ENCODE peak calls at places on chromosomes 12 and 14, in ten cellular contexts. W is ovary; Q is dorsolateral prefrontal cortex; D is CD4-positive, alpha-beta memory T cell; J is cardiac muscle cell; T is effector memory CD4-positive, alpha-beta T cell; A is foreskin fibroblast; E is CD8-positive, alpha-beta T cell; P is lower lobe of right lung; G is AG10803. I is an unnamed sample.

GRCh38 chr12:34604631-34605509 is 582.6 kb downstream of the ALG10 start:
- DNase-seq in W (no peak), Q (peak), D (no peak), J (no peak), T (no peak), A (no peak), E (no peak), P (peak), G (no peak), I (peak)

GRCh38 chr14:24692382-24693352 is 58.7 kb upstream of the GZMB start:
- DNase-seq in W (no peak), Q (no peak), D (peak), J (no peak), T (peak), A (no peak), E (peak), P (no peak), G (no peak), I (no peak)

GRCh38 chr12:105706321-105706972 is 376.0 kb downstream of the C12orf75 start:
- DNase-seq in W (peak), Q (peak), D (no peak), J (no peak), T (no peak), A (peak), E (no peak), P (no peak), G (peak), I (no peak)

GRCh38 chr14:49959822-49960408 is 67.0 kb downstream of the ARF6 start:
- DNase-seq in W (no peak), Q (no peak), D (peak), J (no peak), T (no peak), A (no peak), E (no peak), P (no peak), G (no peak), I (no peak)

GRCh38 chr14:58315606-58316005 is 17.3 kb downstream of the ARID4A start:
- DNase-seq in W (no peak), Q (no peak), D (no peak), J (no peak), T (no peak), A (no peak), E (no peak), P (no peak), G (peak), I (no peak)

GRCh38 chr14:100386121-100386520 is 63.0 kb downstream of the SLC25A47 start:
- DNase-seq in W (no peak), Q (no peak), D (no peak), J (no peak), T (no peak), A (no peak), E (no peak), P (no peak), G (no peak), I (no peak)

GRCh38 chr12:110704750-110705149 is 15.8 kb upstream of the HVCN1 start:
- DNase-seq in W (no peak), Q (no peak), D (no peak), J (no peak), T (no peak), A (no peak), E (no peak), P (no peak), G (no peak), I (no peak)

GRCh38 chr14:95943699-95944098 is 67.1 kb downstream of the TUNAR start:
- DNase-seq in W (no peak), Q (peak), D (no peak), J (no peak), T (no peak), A (no peak), E (no peak), P (no peak), G (no peak), I (no peak)

GRCh38 chr12:111085100-111085499 is 164.7 kb upstream of the MYL2 start:
- DNase-seq in W (no peak), Q (no peak), D (no peak), J (no peak), T (no peak), A (no peak), E (no peak), P (no peak), G (no peak), I (no peak)

GRCh38 chr14:34722723-34723545 is 8.5 kb upstream of the CFL2 start:
- DNase-seq in W (peak), Q (no peak), D (no peak), J (peak), T (peak), A (peak), E (peak), P (no peak), G (peak), I (no peak)

GRCh38 chr12:77488041-77488620 is 342.6 kb upstream of the NAV3 start:
- DNase-seq in W (no peak), Q (no peak), D (no peak), J (no peak), T (no peak), A (peak), E (no peak), P (no peak), G (peak), I (no peak)

GRCh38 chr12:123602651-123603195 is 824 bp downstream of the DDX55 start:
- DNase-seq in W (no peak), Q (no peak), D (no peak), J (no peak), T (no peak), A (no peak), E (no peak), P (no peak), G (peak), I (no peak)

GRCh38 chr12:40015360-40015759 is 90.5 kb downstream of the SLC2A13 start:
- DNase-seq in W (no peak), Q (no peak), D (no peak), J (no peak), T (no peak), A (no peak), E (no peak), P (no peak), G (no peak), I (no peak)

GRCh38 chr12:85693093-85693665 is 143.0 kb downstream of the RASSF9 start:
- DNase-seq in W (no peak), Q (no peak), D (no peak), J (no peak), T (no peak), A (no peak), E (no peak), P (no peak), G (no peak), I (no peak)

GRCh38 chr14:83164016-83164415 is 1630.4 kb upstream of the SEL1L start:
- DNase-seq in W (no peak), Q (no peak), D (no peak), J (peak), T (no peak), A (peak), E (no peak), P (no peak), G (peak), I (no peak)

GRCh38 chr12:53190108-53190729 is 9.5 kb upstream of the CSAD start:
- DNase-seq in W (peak), Q (no peak), D (peak), J (peak), T (peak), A (peak), E (peak), P (peak), G (peak), I (no peak)

GRCh38 chr12:90945070-90945649 is 9.8 kb downstream of the CCER1 start:
- DNase-seq in W (no peak), Q (no peak), D (no peak), J (peak), T (no peak), A (no peak), E (no peak), P (no peak), G (peak), I (no peak)

GRCh38 chr14:23177181-23177580 is 6.3 kb downstream of the SLC7A8 start:
- DNase-seq in W (no peak), Q (no peak), D (no peak), J (no peak), T (no peak), A (no peak), E (no peak), P (no peak), G (no peak), I (no peak)

GRCh38 chr12:22285871-22286270 is 48.6 kb downstream of the ST8SIA1 start:
- DNase-seq in W (no peak), Q (no peak), D (no peak), J (no peak), T (no peak), A (no peak), E (no peak), P (no peak), G (peak), I (no peak)

GRCh38 chr12:119693006-119693405 is 25.1 kb downstream of the PRKAB1 start:
- DNase-seq in W (peak), Q (no peak), D (no peak), J (no peak), T (no peak), A (peak), E (no peak), P (no peak), G (peak), I (no peak)

GRCh38 chr14:100438678-100439592 is 115.8 kb downstream of the SLC25A47 start:
- DNase-seq in W (no peak), Q (peak), D (no peak), J (no peak), T (no peak), A (peak), E (peak), P (peak), G (peak), I (no peak)

GRCh38 chr14:49971156-49972141 is 78.6 kb downstream of the ARF6 start:
- DNase-seq in W (no peak), Q (no peak), D (peak), J (no peak), T (no peak), A (peak), E (peak), P (no peak), G (peak), I (no peak)

GRCh38 chr14:77071938-77072388 is 26.1 kb upstream of the CIPC start:
- DNase-seq in W (no peak), Q (no peak), D (no peak), J (no peak), T (no peak), A (peak), E (no peak), P (no peak), G (no peak), I (no peak)

GRCh38 chr14:70045715-70046535 is 142.8 kb downstream of the SLC8A3 start:
- DNase-seq in W (peak), Q (peak), D (no peak), J (peak), T (no peak), A (peak), E (no peak), P (peak), G (peak), I (no peak)

GRCh38 chr12:103399986-103400385 is 95.8 kb downstream of the C12orf42 start:
- DNase-seq in W (no peak), Q (no peak), D (no peak), J (no peak), T (no peak), A (no peak), E (no peak), P (no peak), G (no peak), I (no peak)

GRCh38 chr12:120115066-120115465 is 1.5 kb downstream of the RAB35 start:
- DNase-seq in W (no peak), Q (no peak), D (no peak), J (no peak), T (no peak), A (no peak), E (no peak), P (no peak), G (peak), I (no peak)

GRCh38 chr12:49362077-49362476 is 5.2 kb upstream of the SPATS2 start:
- DNase-seq in W (no peak), Q (no peak), D (no peak), J (no peak), T (no peak), A (no peak), E (no peak), P (no peak), G (no peak), I (no peak)

GRCh38 chr14:58430156-58430555 is 2.6 kb downstream of the KIAA0586 start:
- DNase-seq in W (no peak), Q (no peak), D (no peak), J (no peak), T (no peak), A (peak), E (no peak), P (no peak), G (peak), I (no peak)

GRCh38 chr14:95445676-95446075 is 70.8 kb downstream of the SYNE3 start:
- DNase-seq in W (no peak), Q (no peak), D (no peak), J (no peak), T (no peak), A (no peak), E (no peak), P (no peak), G (no peak), I (no peak)

GRCh38 chr14:92460916-92461579 is 52.5 kb upstream of the RIN3 start:
- DNase-seq in W (no peak), Q (no peak), D (no peak), J (no peak), T (no peak), A (peak), E (peak), P (no peak), G (peak), I (no peak)

GRCh38 chr14:92461891-92462290 is 51.7 kb upstream of the RIN3 start:
- DNase-seq in W (no peak), Q (no peak), D (no peak), J (no peak), T (no peak), A (no peak), E (no peak), P (no peak), G (no peak), I (no peak)

GRCh38 chr14:92459479-92460421 is 53.8 kb upstream of the RIN3 start:
- DNase-seq in W (no peak), Q (no peak), D (no peak), J (no peak), T (no peak), A (no peak), E (no peak), P (no peak), G (no peak), I (no peak)

GRCh38 chr14:92458959-92459478 is 54.6 kb upstream of the RIN3 start:
- DNase-seq in W (no peak), Q (no peak), D (no peak), J (no peak), T (no peak), A (no peak), E (no peak), P (no peak), G (no peak), I (peak)

DNA sequence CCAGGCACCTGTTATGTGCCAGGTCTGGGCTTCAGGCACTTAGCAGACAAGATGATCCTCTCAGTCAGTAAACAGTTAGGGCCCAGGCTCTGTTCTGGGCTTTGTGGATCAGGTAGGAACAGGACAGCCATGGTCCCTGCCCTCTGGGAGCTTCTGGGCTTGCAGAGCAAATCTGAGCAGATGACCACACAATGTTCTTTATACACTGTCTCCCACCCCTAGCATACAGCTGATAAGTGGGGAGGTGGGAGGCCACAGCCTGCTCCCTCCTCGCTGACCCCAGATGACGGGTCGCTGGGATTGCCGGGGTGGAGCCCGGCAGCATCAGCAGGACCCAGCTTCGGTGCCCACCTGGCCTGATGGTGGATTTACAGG is 53.1 kb upstream of the RIN3 start:
- DNase-seq in W (no peak), Q (no peak), D (no peak), J (no peak), T (no peak), A (no peak), E (no peak), P (no peak), G (no peak), I (no peak)
- H3K4me3 ChIP-seq in W (no peak), Q (no peak), D (no peak), J (no peak), T (no peak), A (no peak), E (no peak), P (no peak), G (no peak), I (no peak)

GRCh38 chr14:91414475-91415342 is 2.9 kb downstream of the CCDC88C start:
- DNase-seq in W (no peak), Q (no peak), D (no peak), J (no peak), T (no peak), A (no peak), E (no peak), P (no peak), G (no peak), I (no peak)

GRCh38 chr14:91413547-91414474 is 3.8 kb downstream of the CCDC88C start:
- DNase-seq in W (no peak), Q (no peak), D (peak), J (no peak), T (peak), A (no peak), E (peak), P (peak), G (no peak), I (peak)

GRCh38 chr14:91409991-91410401 is 7.6 kb downstream of the CCDC88C start:
- DNase-seq in W (no peak), Q (no peak), D (peak), J (no peak), T (no peak), A (no peak), E (no peak), P (no peak), G (no peak), I (peak)

GRCh38 chr14:91410781-91411536 is 6.7 kb downstream of the CCDC88C start:
- DNase-seq in W (no peak), Q (no peak), D (peak), J (no peak), T (no peak), A (no peak), E (no peak), P (no peak), G (no peak), I (peak)

DNA sequence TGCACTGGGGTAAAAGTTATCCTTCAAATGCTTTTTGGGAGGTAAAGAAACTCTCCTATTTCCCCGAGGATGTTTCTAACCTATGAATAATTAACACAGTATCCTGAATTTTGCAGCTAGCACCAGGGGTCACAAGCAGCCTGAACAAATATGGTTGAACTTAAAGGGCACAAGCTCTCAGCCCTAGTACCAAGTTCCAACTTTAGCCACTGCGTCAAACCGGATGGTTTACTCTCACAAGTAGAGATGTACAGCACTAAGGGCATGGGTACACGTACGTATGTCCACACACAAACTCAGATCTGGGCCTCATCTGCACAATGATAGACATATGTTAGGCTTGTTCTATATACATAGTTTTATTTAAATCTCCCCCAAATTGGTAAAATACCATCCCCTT is 4.7 kb downstream of the CCDC88C start:
- DNase-seq in W (no peak), Q (no peak), D (peak), J (no peak), T (no peak), A (no peak), E (no peak), P (no peak), G (no peak), I (no peak)
- H3K4me3 ChIP-seq in W (no peak), Q (no peak), D (no peak), J (no peak), T (peak), A (no peak), E (peak), P (no peak), G (no peak), I (peak)

DNA sequence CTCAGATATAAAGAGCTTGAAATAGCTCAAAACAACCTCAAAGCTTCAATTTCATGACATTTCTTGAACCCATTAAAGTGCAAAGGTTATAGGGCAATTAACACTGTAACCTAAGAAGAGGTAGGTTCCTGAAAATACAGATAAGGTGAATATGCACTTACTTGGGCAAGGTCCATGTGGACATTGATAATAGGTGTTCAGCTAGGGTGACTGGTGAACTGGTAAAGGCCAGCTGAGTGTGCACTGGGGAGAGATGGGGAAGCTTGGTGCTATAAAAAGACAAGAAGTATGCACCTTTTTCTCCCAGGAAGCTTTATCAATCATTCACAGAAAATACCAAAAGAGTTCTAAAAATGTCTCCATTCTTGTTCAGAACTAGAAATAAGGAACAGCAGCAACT is 418.6 kb downstream of the SLC16A7 start:
- DNase-seq in W (no peak), Q (no peak), D (no peak), J (no peak), T (no peak), A (no peak), E (no peak), P (no peak), G (no peak), I (no peak)
- H3K4me3 ChIP-seq in W (no peak), Q (no peak), D (no peak), J (no peak), T (no peak), A (no peak), E (no peak), P (no peak), G (no peak), I (no peak)

DNA sequence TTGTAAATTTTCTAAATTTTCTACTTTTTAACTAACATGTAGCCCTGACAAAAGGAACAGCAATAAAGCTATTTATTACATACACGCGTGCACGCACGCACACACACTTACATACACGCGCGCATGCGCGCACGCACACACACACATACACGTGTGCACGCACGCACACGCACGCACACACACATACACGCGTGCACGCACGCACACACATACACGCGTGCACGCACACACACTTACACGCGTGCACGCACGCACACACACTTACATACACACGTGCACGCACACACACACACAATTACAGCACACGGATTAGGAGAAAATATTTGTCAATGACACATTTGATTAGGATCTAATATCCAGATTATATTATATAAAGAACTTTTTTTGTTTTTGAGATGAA is 27.9 kb downstream of the DHX37 start:
- DNase-seq in W (no peak), Q (no peak), D (no peak), J (no peak), T (no peak), A (no peak), E (no peak), P (no peak), G (no peak), I (no peak)
- H3K4me3 ChIP-seq in W (no peak), Q (no peak), D (no peak), J (no peak), T (no peak), A (no peak), E (no peak), P (no peak), G (no peak), I (no peak)

GRCh38 chr12:51863921-51864700 is 15.6 kb upstream of the FIGNL2 start:
- DNase-seq in W (no peak), Q (peak), D (no peak), J (peak), T (no peak), A (no peak), E (no peak), P (no peak), G (no peak), I (peak)
- H3K4me3 ChIP-seq in W (no peak), Q (peak), D (no peak), J (peak), T (peak), A (peak), E (peak), P (peak), G (peak), I (peak)

GRCh38 chr12:26121841-26122680 is 2.8 kb downstream of the BHLHE41 start:
- DNase-seq in W (no peak), Q (no peak), D (no peak), J (peak), T (no peak), A (peak), E (peak), P (peak), G (peak), I (peak)
- H3K4me3 ChIP-seq in W (peak), Q (peak), D (no peak), J (peak), T (peak), A (peak), E (peak), P (peak), G (peak), I (peak)